ENCODE peak calls at places on chromosomes 16 and 17, in five cellular contexts. D is occipital lobe, Y is Right ventricle myocardium superior, P is neuronal stem cell, E is LoVo. R is an unnamed sample.

GRCh38 chr17:74361613-74362391 is at the start of gene BTBD17:
- DNase-seq in P (peak), E (no peak), Y (peak), D (peak), R (no peak)

GRCh38 chr16:81618661-81619060 is 160.4 kb upstream of the PLCG2 start:
- DNase-seq in E (no peak), D (no peak), P (no peak), Y (no peak), R (no peak)

GRCh38 chr16:58027341-58028167 is 2.0 kb downstream of the MMP15 start:
- DNase-seq in D (no peak), E (peak), Y (peak), P (peak), R (no peak)

GRCh38 chr17:72342061-72342460 is 221.2 kb downstream of the SOX9 start:
- DNase-seq in D (no peak), P (no peak), E (no peak), Y (no peak), R (no peak)

GRCh38 chr17:16938496-16939270 is 33.2 kb downstream of the TNFRSF13B start:
- DNase-seq in Y (no peak), P (no peak), D (no peak), E (no peak), R (peak)

GRCh38 chr17:7932949-7933348 is 943 bp downstream of the CNTROB start:
- DNase-seq in Y (no peak), E (peak), P (no peak), D (no peak), R (no peak)

GRCh38 chr17:65057520-65058075 is 1.1 kb upstream of the GNA13 start:
- DNase-seq in E (no peak), D (no peak), Y (no peak), P (no peak), R (no peak)

GRCh38 chr16:87582966-87583325 is 19.4 kb upstream of the JPH3 start:
- DNase-seq in D (no peak), Y (no peak), E (no peak), P (no peak), R (no peak)

GRCh38 chr17:7439462-7440112 is at the start of gene FGF11:
- DNase-seq in E (no peak), Y (no peak), P (no peak), D (no peak), R (no peak)

GRCh38 chr17:81558941-81559806 is 7.0 kb upstream of the FAAP100 start:
- DNase-seq in P (no peak), D (no peak), E (no peak), Y (peak), R (no peak)

GRCh38 chr17:62774338-62774737 is 33.8 kb downstream of the MARCHF10 start:
- DNase-seq in E (no peak), D (no peak), P (no peak), Y (no peak), R (no peak)